ENCODE peak calls at places on chromosomes 4 and X, in six cellular contexts. P is HT-29, Y is aorta, Q is A172, G is ELR, E is HCT116. C is an unnamed sample.

GRCh38 chr4:10311939-10312338 is 145.3 kb downstream of the ZNF518B start:
- DNase-seq in Y (no peak), G (no peak), P (no peak), E (no peak), Q (no peak), C (no peak)

GRCh38 chr4:174697164-174697563 is 131.9 kb downstream of the GLRA3 start:
- DNase-seq in E (no peak), Y (no peak), P (no peak), G (no peak), Q (no peak), C (no peak)

GRCh38 chr4:140686799-140687198 is 69.4 kb downstream of the TBC1D9 start:
- DNase-seq in Q (no peak), P (no peak), E (no peak), G (no peak), Y (no peak), C (no peak)

GRCh38 chr4:102780476-102781144 is 19.8 kb upstream of the MANBA start:
- DNase-seq in P (no peak), Y (no peak), G (peak; percentile 39), Q (peak; percentile 22), E (no peak), C (no peak)

GRCh38 chr4:78137538-78137937 is 80.4 kb downstream of the FRAS1 start:
- DNase-seq in Y (no peak), E (no peak), G (no peak), Q (no peak), P (no peak), C (no peak)

GRCh38 chr4:139554726-139555072 is 1.3 kb downstream of the SETD7 start:
- DNase-seq in G (no peak), Q (no peak), P (no peak), Y (no peak), E (no peak), C (no peak)

GRCh38 chr4:80471701-80472100 is 136.2 kb downstream of the CFAP299 start:
- DNase-seq in Q (peak; percentile 11), Y (no peak), G (no peak), E (no peak), P (peak; percentile 71), C (no peak)

GRCh38 chr4:122636697-122637096 is 15.8 kb upstream of the IL21 start:
- DNase-seq in P (no peak), Q (no peak), E (no peak), G (no peak), Y (no peak), C (no peak)

GRCh38 chr4:98586231-98586630 is 72.2 kb downstream of the TSPAN5 start:
- DNase-seq in G (no peak), E (no peak), P (no peak), Q (no peak), Y (no peak), C (no peak)

GRCh38 chr4:94978904-94979303 is 221.1 kb downstream of the BMPR1B start:
- DNase-seq in E (no peak), Y (no peak), G (no peak), P (no peak), Q (no peak), C (no peak)

GRCh38 chrX:23797371-23798128 is 14.6 kb downstream of the SAT1 start:
- DNase-seq in Q (no peak), Y (no peak), P (peak; percentile 83), G (no peak), E (no peak), C (no peak)

GRCh38 chr4:123811763-123812390 is 415.3 kb downstream of the SPRY1 start:
- DNase-seq in P (no peak), Y (no peak), E (no peak), Q (no peak), G (no peak), C (no peak)

GRCh38 chr4:166174717-166175510 is 301.9 kb downstream of the TLL1 start:
- DNase-seq in P (no peak), Y (no peak), G (peak; percentile 66), E (no peak), Q (peak; percentile 71), C (no peak)

GRCh38 chr4:16224669-16225068 is 1.6 kb downstream of the TAPT1 start:
- DNase-seq in P (no peak), Q (no peak), Y (no peak), G (no peak), E (no peak), C (no peak)

GRCh38 chrX:46959101-46959500 is 46.9 kb downstream of the JADE3 start:
- DNase-seq in P (no peak), G (no peak), Q (no peak), E (no peak), Y (no peak), C (no peak)

GRCh38 chr4:7832331-7832730 is 107.3 kb downstream of the AFAP1 start:
- DNase-seq in Y (no peak), E (no peak), G (no peak), Q (no peak), P (no peak), C (no peak)

C was measured in left ventricle myocardium inferior.